ENCODE peak calls at places on chromosomes 4 and X, in six cellular contexts. L is T-helper 2 cell, Q is RWPE1, T is T-helper 17 cell, U is type B pancreatic cell, R is left lung. O is an unnamed sample.

GRCh38 chr4:89338206-89338605 is 30.6 kb upstream of the GPRIN3 start:
- DNase-seq in L (no peak), Q (no peak), T (no peak), U (no peak), R (no peak), O (no peak)

GRCh38 chr4:128980816-128981326 is 112.5 kb downstream of the SCLT1 start:
- DNase-seq in L (no peak), Q (no peak), T (no peak), U (no peak), R (no peak), O (no peak)

GRCh38 chr4:156294577-156294976 is 340.9 kb upstream of the CTSO start:
- DNase-seq in L (peak; percentile 0), Q (peak; percentile 2), T (no peak), U (no peak), R (no peak), O (no peak)

GRCh38 chrX:132737743-132738142 is 220.7 kb downstream of the HS6ST2 start:
- DNase-seq in L (peak; percentile 63), Q (peak; percentile 38), T (no peak), U (no peak), R (no peak), O (no peak)

GRCh38 chrX:2707334-2707760 is 16.3 kb downstream of the CD99 start:
- DNase-seq in L (peak; percentile 78), Q (peak; percentile 74), T (no peak), U (no peak), R (no peak), O (no peak)

GRCh38 chr4:73726000-73726399 is 14.4 kb upstream of the CXCL8 start:
- DNase-seq in L (no peak), Q (peak; percentile 74), T (no peak), U (no peak), R (no peak), O (no peak)

GRCh38 chrX:12309733-12310054 is 171.4 kb downstream of the FRMPD4 start:
- DNase-seq in L (no peak), Q (no peak), T (no peak), U (no peak), R (no peak), O (no peak)

GRCh38 chr4:4524364-4524763 is 17.5 kb downstream of the STX18 start:
- DNase-seq in L (peak; percentile 86), Q (no peak), T (no peak), U (no peak), R (no peak), O (no peak)

GRCh38 chr4:172055498-172055897 is 242.3 kb downstream of the GALNTL6 start:
- DNase-seq in L (no peak), Q (no peak), T (no peak), U (no peak), R (no peak), O (no peak)

GRCh38 chr4:26624042-26624441 is 40.2 kb downstream of the TBC1D19 start:
- DNase-seq in L (no peak), Q (no peak), T (no peak), U (no peak), R (no peak), O (no peak)

GRCh38 chr4:111838406-111838930 is 306.8 kb upstream of the FAM241A start:
- DNase-seq in L (no peak), Q (no peak), T (no peak), U (no peak), R (no peak), O (no peak)

GRCh38 chr4:38939150-38939549 is 71.5 kb downstream of the FAM114A1 start:
- DNase-seq in L (no peak), Q (no peak), T (no peak), U (no peak), R (no peak), O (no peak)

GRCh38 chr4:123421227-123421941 is 24.8 kb downstream of the SPRY1 start:
- DNase-seq in L (peak; percentile 22), Q (no peak), T (no peak), U (no peak), R (no peak), O (no peak)

GRCh38 chr4:93394488-93395185 is 433.9 kb upstream of the ATOH1 start:
- DNase-seq in L (no peak), Q (no peak), T (no peak), U (no peak), R (no peak), O (no peak)

GRCh38 chr4:55512077-55512476 is 34.6 kb downstream of the CLOCK start:
- DNase-seq in L (no peak), Q (no peak), T (no peak), U (no peak), R (no peak), O (no peak)

GRCh38 chr4:3747582-3747906 is 18.6 kb upstream of the ADRA2C start:
- DNase-seq in L (no peak), Q (no peak), T (no peak), U (no peak), R (no peak), O (no peak)

GRCh38 chrX:13652256-13653021 is 502 bp upstream of the TCEANC start:
- DNase-seq in L (no peak), Q (peak; percentile 47), T (no peak), U (no peak), R (no peak), O (no peak)